ENCODE peak calls at places on chromosomes 16 and 17, in ten cellular contexts. One of them, this sample, is unnamed.

GRCh38 chr16:46555981-46556380 is 65.2 kb downstream of the SHCBP1 start:
- DNase-seq in NCI-H1105: no peak
- DNase-seq in Panc1: no peak
- DNase-seq in stimulated activated CD8-positive, alpha-beta memory T cell treated with anti-CD3 and anti-CD28 coated beads, Interleukin-7, amount 100 ng/mL, for 24 hours: no peak
- DNase-seq in cardiac fibroblast: no peak
- DNase-seq in MG63: no peak
- DNase-seq in LoVo: no peak
- DNase-seq in A549: no peak
- DNase-seq in left colon: no peak
- DNase-seq in activated naive CD8-positive, alpha-beta T cell treated with anti-CD3 and anti-CD28 coated beads, Interleukin-2, amount 50 U/mL, for 16 hours: no peak
- DNase-seq in this sample: no peak

GRCh38 chr17:59839646-59840328 is 53.0 kb downstream of the TUBD1 start:
- DNase-seq in NCI-H1105: no peak
- DNase-seq in stimulated activated CD8-positive, alpha-beta memory T cell treated with anti-CD3 and anti-CD28 coated beads, Interleukin-7, amount 100 ng/mL, for 24 hours: no peak
- DNase-seq in A549: no peak
- DNase-seq in cardiac fibroblast: peak; percentile 66
- DNase-seq in left colon: no peak
- DNase-seq in Panc1: no peak
- DNase-seq in activated naive CD8-positive, alpha-beta T cell treated with anti-CD3 and anti-CD28 coated beads, Interleukin-2, amount 50 U/mL, for 16 hours: no peak
- DNase-seq in LoVo: no peak
- DNase-seq in MG63: no peak
- DNase-seq in this sample: no peak

GRCh38 chr17:81599719-81600486 is 37.0 kb downstream of the NPLOC4 start:
- DNase-seq in stimulated activated CD8-positive, alpha-beta memory T cell treated with anti-CD3 and anti-CD28 coated beads, Interleukin-7, amount 100 ng/mL, for 24 hours: no peak
- DNase-seq in activated naive CD8-positive, alpha-beta T cell treated with anti-CD3 and anti-CD28 coated beads, Interleukin-2, amount 50 U/mL, for 16 hours: no peak
- DNase-seq in Panc1: no peak
- DNase-seq in cardiac fibroblast: no peak
- DNase-seq in MG63: peak; percentile 39
- DNase-seq in LoVo: no peak
- DNase-seq in NCI-H1105: no peak
- DNase-seq in A549: no peak
- DNase-seq in left colon: no peak
- DNase-seq in this sample: no peak

GRCh38 chr16:48321307-48322036 is 63.7 kb downstream of the SIAH1 start:
- DNase-seq in Panc1: no peak
- DNase-seq in stimulated activated CD8-positive, alpha-beta memory T cell treated with anti-CD3 and anti-CD28 coated beads, Interleukin-7, amount 100 ng/mL, for 24 hours: no peak
- DNase-seq in cardiac fibroblast: peak; percentile 31
- DNase-seq in left colon: no peak
- DNase-seq in NCI-H1105: no peak
- DNase-seq in activated naive CD8-positive, alpha-beta T cell treated with anti-CD3 and anti-CD28 coated beads, Interleukin-2, amount 50 U/mL, for 16 hours: no peak
- DNase-seq in A549: no peak
- DNase-seq in LoVo: no peak
- DNase-seq in MG63: peak; percentile 28
- DNase-seq in this sample: no peak

GRCh38 chr16:3610698-3611144 is 685 bp downstream of the SLX4 start:
- DNase-seq in A549: no peak
- DNase-seq in activated naive CD8-positive, alpha-beta T cell treated with anti-CD3 and anti-CD28 coated beads, Interleukin-2, amount 50 U/mL, for 16 hours: no peak
- DNase-seq in Panc1: no peak
- DNase-seq in LoVo: no peak
- DNase-seq in NCI-H1105: no peak
- DNase-seq in cardiac fibroblast: no peak
- DNase-seq in left colon: no peak
- DNase-seq in stimulated activated CD8-positive, alpha-beta memory T cell treated with anti-CD3 and anti-CD28 coated beads, Interleukin-7, amount 100 ng/mL, for 24 hours: no peak
- DNase-seq in MG63: no peak
- DNase-seq in this sample: no peak

GRCh38 chr16:14121872-14122271 is 50.8 kb downstream of the MRTFB start:
- DNase-seq in cardiac fibroblast: no peak
- DNase-seq in NCI-H1105: no peak
- DNase-seq in stimulated activated CD8-positive, alpha-beta memory T cell treated with anti-CD3 and anti-CD28 coated beads, Interleukin-7, amount 100 ng/mL, for 24 hours: no peak
- DNase-seq in activated naive CD8-positive, alpha-beta T cell treated with anti-CD3 and anti-CD28 coated beads, Interleukin-2, amount 50 U/mL, for 16 hours: no peak
- DNase-seq in Panc1: no peak
- DNase-seq in MG63: no peak
- DNase-seq in left colon: no peak
- DNase-seq in A549: no peak
- DNase-seq in LoVo: no peak
- DNase-seq in this sample: no peak

GRCh38 chr17:68603027-68603426 is 1.9 kb upstream of the FAM20A start:
- DNase-seq in A549: no peak
- DNase-seq in left colon: no peak
- DNase-seq in MG63: no peak
- DNase-seq in activated naive CD8-positive, alpha-beta T cell treated with anti-CD3 and anti-CD28 coated beads, Interleukin-2, amount 50 U/mL, for 16 hours: no peak
- DNase-seq in cardiac fibroblast: no peak
- DNase-seq in stimulated activated CD8-positive, alpha-beta memory T cell treated with anti-CD3 and anti-CD28 coated beads, Interleukin-7, amount 100 ng/mL, for 24 hours: no peak
- DNase-seq in LoVo: no peak
- DNase-seq in Panc1: no peak
- DNase-seq in NCI-H1105: no peak
- DNase-seq in this sample: no peak

GRCh38 chr17:17547210-17547764 is 44.2 kb downstream of the PEMT start:
- DNase-seq in stimulated activated CD8-positive, alpha-beta memory T cell treated with anti-CD3 and anti-CD28 coated beads, Interleukin-7, amount 100 ng/mL, for 24 hours: no peak
- DNase-seq in Panc1: no peak
- DNase-seq in left colon: no peak
- DNase-seq in LoVo: no peak
- DNase-seq in activated naive CD8-positive, alpha-beta T cell treated with anti-CD3 and anti-CD28 coated beads, Interleukin-2, amount 50 U/mL, for 16 hours: no peak
- DNase-seq in MG63: no peak
- DNase-seq in A549: no peak
- DNase-seq in NCI-H1105: no peak
- DNase-seq in cardiac fibroblast: no peak
- DNase-seq in this sample: no peak

GRCh38 chr17:48835971-48836370 is 5.1 kb downstream of the CALCOCO2 start:
- DNase-seq in A549: no peak
- DNase-seq in LoVo: no peak
- DNase-seq in Panc1: no peak
- DNase-seq in NCI-H1105: no peak
- DNase-seq in left colon: no peak
- DNase-seq in activated naive CD8-positive, alpha-beta T cell treated with anti-CD3 and anti-CD28 coated beads, Interleukin-2, amount 50 U/mL, for 16 hours: no peak
- DNase-seq in stimulated activated CD8-positive, alpha-beta memory T cell treated with anti-CD3 and anti-CD28 coated beads, Interleukin-7, amount 100 ng/mL, for 24 hours: no peak
- DNase-seq in cardiac fibroblast: no peak
- DNase-seq in MG63: no peak
- DNase-seq in this sample: peak; percentile 57

GRCh38 chr16:31108794-31109558 is 790 bp downstream of the BCKDK start:
- DNase-seq in cardiac fibroblast: no peak
- DNase-seq in LoVo: no peak
- DNase-seq in Panc1: no peak
- DNase-seq in activated naive CD8-positive, alpha-beta T cell treated with anti-CD3 and anti-CD28 coated beads, Interleukin-2, amount 50 U/mL, for 16 hours: no peak
- DNase-seq in NCI-H1105: no peak
- DNase-seq in stimulated activated CD8-positive, alpha-beta memory T cell treated with anti-CD3 and anti-CD28 coated beads, Interleukin-7, amount 100 ng/mL, for 24 hours: no peak
- DNase-seq in A549: no peak
- DNase-seq in left colon: no peak
- DNase-seq in MG63: no peak
- DNase-seq in this sample: no peak

This sample was measured in MM.1S.